ENCODE peak calls at places on chromosomes 4 and X, in seven cellular contexts. A is Karpas-422; O is GM23338; N is CD4-positive, alpha-beta memory T cell; T is HCT116; J is sigmoid colon; R is tibial artery. F is an unnamed sample.

GRCh38 chr4:6267573-6267972 is 2.1 kb upstream of the WFS1 start:
- DNase-seq in A (peak; percentile 55), O (no peak), N (no peak), T (no peak), J (no peak), R (no peak), F (no peak)

GRCh38 chrX:107752714-107753113 is 22.9 kb downstream of the TSC22D3 start:
- DNase-seq in A (no peak), O (no peak), N (no peak), T (no peak), J (no peak), R (no peak), F (no peak)

GRCh38 chr4:163672751-163673150 is 178.3 kb downstream of the TMA16 start:
- DNase-seq in A (peak; percentile 64), O (peak; percentile 34), N (no peak), T (no peak), J (no peak), R (no peak), F (no peak)

GRCh38 chr4:137685357-137685756 is 153.1 kb upstream of the PCDH18 start:
- DNase-seq in A (no peak), O (no peak), N (no peak), T (no peak), J (no peak), R (no peak), F (no peak)

GRCh38 chrX:136879001-136879667 is 1.4 kb downstream of the RBMX start:
- DNase-seq in A (peak; percentile 53), O (no peak), N (peak; percentile 39), T (no peak), J (no peak), R (no peak), F (no peak)

GRCh38 chrX:107445146-107445545 is 4.3 kb upstream of the FRMPD3 start:
- DNase-seq in A (no peak), O (no peak), N (no peak), T (no peak), J (no peak), R (no peak), F (no peak)

GRCh38 chr4:11106190-11106589 is 322.5 kb downstream of the HS3ST1 start:
- DNase-seq in A (no peak), O (no peak), N (no peak), T (no peak), J (no peak), R (no peak), F (no peak)

GRCh38 chr4:504076-504475 is 5.1 kb downstream of the PIGG start:
- DNase-seq in A (no peak), O (no peak), N (no peak), T (no peak), J (no peak), R (no peak), F (no peak)

GRCh38 chr4:156971623-156972369 is at the start of gene PDGFC:
- DNase-seq in A (no peak), O (peak; percentile 85), N (no peak), T (no peak), J (peak; percentile 91), R (peak; percentile 91), F (peak; percentile 54)

GRCh38 chr4:113828712-113829111 is 67.2 kb upstream of the CAMK2D start:
- DNase-seq in A (no peak), O (no peak), N (no peak), T (no peak), J (no peak), R (no peak), F (no peak)

GRCh38 chrX:12974797-12975669 is at the start of gene TMSB4X:
- DNase-seq in A (peak; percentile 89), O (peak; percentile 82), N (peak; percentile 81), T (no peak), J (peak; percentile 93), R (peak; percentile 91), F (peak; percentile 77)

GRCh38 chr4:36399762-36400353 is 118.4 kb downstream of the DTHD1 start:
- DNase-seq in A (peak; percentile 60), O (peak; percentile 46), N (peak; percentile 60), T (no peak), J (no peak), R (no peak), F (peak; percentile 40)

GRCh38 chr4:26308573-26308972 is 12.2 kb upstream of the RBPJ start:
- DNase-seq in A (no peak), O (no peak), N (no peak), T (no peak), J (no peak), R (no peak), F (no peak)

GRCh38 chrX:115592997-115593734 is 32.2 kb downstream of the PLS3 start:
- DNase-seq in A (no peak), O (peak; percentile 23), N (no peak), T (no peak), J (no peak), R (no peak), F (no peak)

GRCh38 chr4:54063737-54064316 is 578 bp downstream of the CHIC2 start:
- DNase-seq in A (peak; percentile 80), O (peak; percentile 48), N (peak; percentile 54), T (no peak), J (peak; percentile 76), R (peak; percentile 73), F (peak; percentile 28)

GRCh38 chrX:150767475-150768131 is 74.4 kb downstream of the MTMR1 start:
- DNase-seq in A (no peak), O (no peak), N (no peak), T (no peak), J (no peak), R (no peak), F (no peak)

GRCh38 chrX:46561931-46562721 is 11.4 kb upstream of the CHST7 start:
- DNase-seq in A (peak; percentile 52), O (no peak), N (no peak), T (no peak), J (no peak), R (no peak), F (peak; percentile 12)
- H3K4me3 ChIP-seq in A (no peak overlapping the region), O (no peak overlapping the region), N (no peak overlapping the region), T (no peak overlapping the region), J (no peak overlapping the region), R (no peak overlapping the region), F (no peak overlapping the region)

GRCh38 chr4:183352546-183352945 is 30.3 kb upstream of the CLDN24 start:
- DNase-seq in A (no peak), O (no peak), N (no peak), T (no peak), J (no peak), R (no peak), F (no peak)

GRCh38 chr4:183348706-183349659 is 26.8 kb upstream of the CLDN24 start:
- DNase-seq in A (no peak), O (no peak), N (no peak), T (no peak), J (no peak), R (no peak), F (no peak)

GRCh38 chr4:183348136-183348535 is 25.9 kb upstream of the CLDN24 start:
- DNase-seq in A (no peak), O (no peak), N (no peak), T (no peak), J (no peak), R (no peak), F (no peak)

GRCh38 chr4:183349673-183350072 is 27.4 kb upstream of the CLDN24 start:
- DNase-seq in A (no peak), O (no peak), N (no peak), T (no peak), J (no peak), R (no peak), F (no peak)

DNA sequence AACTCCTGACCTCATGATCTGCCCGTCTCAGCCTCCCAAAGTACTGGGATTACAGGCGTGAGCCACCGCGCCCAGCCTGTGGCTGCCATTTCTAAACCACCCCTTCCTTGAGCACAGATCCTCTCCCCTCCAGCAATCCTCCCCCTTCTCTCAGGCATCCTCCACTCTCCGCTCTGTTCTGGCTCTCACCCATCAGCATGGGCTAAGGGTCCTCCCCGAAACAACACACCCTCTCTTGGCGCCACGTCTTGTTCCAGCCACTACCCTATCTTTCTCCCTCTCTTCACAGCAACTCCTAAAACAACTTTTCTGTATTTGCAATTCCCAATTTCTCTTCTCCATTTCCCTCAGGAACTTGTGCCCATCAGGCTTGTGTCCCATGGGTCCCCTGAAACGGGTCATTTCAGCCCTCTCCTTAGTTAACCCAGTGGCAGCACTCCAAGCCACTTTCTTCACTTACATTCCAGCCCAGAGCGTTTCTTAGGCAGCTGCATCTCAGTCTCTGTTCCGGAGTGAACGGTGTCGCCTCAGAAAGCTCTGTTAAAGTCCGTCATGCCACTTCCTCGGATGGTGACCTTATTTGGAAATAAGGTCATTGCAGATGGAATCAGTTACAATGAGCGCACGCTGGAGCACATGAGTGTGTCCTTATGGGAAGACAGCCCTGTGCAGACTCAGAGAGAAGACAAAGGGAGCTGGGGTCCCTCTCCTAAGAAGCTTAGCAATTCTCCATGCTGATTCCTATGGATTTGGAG is 28.3 kb upstream of the CLDN24 start:
- DNase-seq in A (no peak), O (no peak), N (no peak), T (no peak), J (no peak), R (no peak), F (no peak)
- H3K27ac ChIP-seq in A (no peak overlapping the region), O (no peak overlapping the region), N (no peak overlapping the region), T (no peak overlapping the region), J (no peak overlapping the region), R (no peak overlapping the region), F (no peak overlapping the region)

GRCh38 chrX:21756785-21757529 is 959 bp downstream of the SMPX start:
- DNase-seq in A (no peak), O (no peak), N (no peak), T (no peak), J (no peak), R (no peak), F (no peak)
- H3K4me3 ChIP-seq in A (no peak overlapping the region), O (no peak overlapping the region), N (no peak overlapping the region), T (no peak overlapping the region), J (peak overlapping the region; percentile 45), R (no peak overlapping the region), F (no peak overlapping the region)

GRCh38 chrX:22124098-22124497 is 92.0 kb downstream of the PHEX start:
- DNase-seq in A (no peak), O (no peak), N (no peak), T (no peak), J (no peak), R (no peak), F (no peak)

GRCh38 chrX:22122510-22122909 is 90.4 kb downstream of the PHEX start:
- DNase-seq in A (no peak), O (no peak), N (no peak), T (no peak), J (no peak), R (peak; percentile 69), F (no peak)

GRCh38 chrX:22116585-22117546 is 84.7 kb downstream of the PHEX start:
- DNase-seq in A (no peak), O (no peak), N (no peak), T (no peak), J (no peak), R (no peak), F (peak; percentile 36)

GRCh38 chrX:22121161-22121560 is 89.0 kb downstream of the PHEX start:
- DNase-seq in A (no peak), O (no peak), N (no peak), T (no peak), J (no peak), R (no peak), F (no peak)

DNA sequence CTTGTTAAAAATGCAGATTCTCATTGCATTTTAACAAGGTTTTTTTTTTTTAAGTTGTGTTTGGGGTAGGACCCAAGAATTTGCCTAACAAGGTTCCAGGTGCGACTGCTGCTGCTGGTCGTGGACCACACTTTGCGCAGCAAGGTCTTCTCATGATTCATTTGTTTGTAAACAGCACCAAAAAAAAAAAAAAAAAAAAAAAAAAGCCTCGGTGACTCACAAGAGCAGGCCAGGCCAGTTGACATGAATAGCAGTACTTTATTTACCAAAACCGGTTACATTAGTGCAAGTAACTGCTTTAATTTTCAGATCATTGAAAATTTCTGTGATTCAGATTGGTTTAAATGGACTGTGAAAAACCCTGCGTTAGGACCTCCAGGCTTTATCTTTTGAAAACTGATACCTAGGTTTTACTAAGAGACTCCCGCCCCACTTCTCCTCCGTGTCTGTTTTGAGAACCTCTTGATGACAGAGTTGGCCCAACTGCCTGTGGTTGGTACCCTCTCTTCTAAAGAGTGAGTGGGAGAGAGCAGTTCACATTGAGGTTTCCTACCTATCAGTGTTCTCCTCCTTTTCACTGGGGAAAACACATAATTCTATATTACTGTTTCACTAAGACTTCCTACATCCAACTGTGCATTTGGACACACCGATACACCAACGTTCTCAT is 86.2 kb downstream of the PHEX start:
- DNase-seq in A (no peak), O (peak; percentile 17), N (no peak), T (no peak), J (no peak), R (no peak), F (no peak)
- H3K27ac ChIP-seq in A (no peak overlapping the region), O (peak overlapping the region; percentile 61), N (no peak overlapping the region), T (no peak overlapping the region), J (no peak overlapping the region), R (no peak overlapping the region), F (no peak overlapping the region)

F was measured in small intestine.